ENCODE peak calls at places on chromosomes 2 and 18, in six cellular contexts. L, N, R, J, H and K are unnamed samples.

GRCh38 chr18:79855147-79855910 is 57.6 kb downstream of the KCNG2 start:
- DNase-seq in L (no peak), N (no peak), R (no peak), J (no peak), H (no peak), K (no peak)

GRCh38 chr2:219552382-219553167 is 8.7 kb downstream of the TMEM198 start:
- DNase-seq in L (peak), N (peak), R (peak), J (peak), H (peak), K (peak)

GRCh38 chr2:121697108-121697631 is 39.5 kb downstream of the NIFK start:
- DNase-seq in L (no peak), N (no peak), R (no peak), J (no peak), H (peak), K (no peak)

GRCh38 chr2:618005-618404 is 59.2 kb downstream of the TMEM18 start:
- DNase-seq in L (no peak), N (no peak), R (no peak), J (no peak), H (no peak), K (no peak)

GRCh38 chr2:47344890-47345583 is 57.9 kb upstream of the MSH2 start:
- DNase-seq in L (no peak), N (no peak), R (peak), J (no peak), H (peak), K (no peak)

GRCh38 chr2:20666364-20667150 is at the start of gene GDF7:
- DNase-seq in L (no peak), N (no peak), R (no peak), J (no peak), H (no peak), K (no peak)

GRCh38 chr18:73118121-73118816 is 250.5 kb upstream of the NETO1 start:
- DNase-seq in L (no peak), N (no peak), R (no peak), J (no peak), H (peak), K (no peak)

GRCh38 chr2:126914811-126915500 is 16.3 kb downstream of the TEX51 start:
- DNase-seq in L (no peak), N (no peak), R (no peak), J (no peak), H (no peak), K (no peak)

GRCh38 chr18:34729740-34730338 is 19.7 kb downstream of the DTNA start:
- DNase-seq in L (no peak), N (no peak), R (no peak), J (no peak), H (no peak), K (no peak)

GRCh38 chr2:60157283-60157682 is 396.2 kb downstream of the BCL11A start:
- DNase-seq in L (no peak), N (no peak), R (no peak), J (no peak), H (no peak), K (no peak)

GRCh38 chr2:8837795-8838140 is 355 bp upstream of the KIDINS220 start:
- DNase-seq in L (no peak), N (no peak), R (no peak), J (no peak), H (no peak), K (no peak)

GRCh38 chr2:203286532-203286931 is 41.7 kb upstream of the ABI2 start:
- DNase-seq in L (no peak), N (no peak), R (no peak), J (no peak), H (no peak), K (no peak)

GRCh38 chr18:57784034-57784815 is 18.9 kb downstream of the ATP8B1 start:
- DNase-seq in L (no peak), N (no peak), R (no peak), J (no peak), H (peak), K (no peak)

GRCh38 chr2:96772903-96773675 is 12.4 kb downstream of the CNNM4 start:
- DNase-seq in L (no peak), N (no peak), R (no peak), J (no peak), H (no peak), K (no peak)

GRCh38 chr2:237591379-237591881 is 896 bp upstream of the RAB17 start:
- DNase-seq in L (no peak), N (no peak), R (no peak), J (no peak), H (peak), K (no peak)

GRCh38 chr18:1037766-1038165 is 133.1 kb downstream of the ADCYAP1 start:
- DNase-seq in L (no peak), N (no peak), R (no peak), J (no peak), H (no peak), K (no peak)

GRCh38 chr2:55883829-55884228 is 39.8 kb downstream of the EFEMP1 start:
- DNase-seq in L (no peak), N (no peak), R (no peak), J (no peak), H (no peak), K (no peak)

GRCh38 chr2:160334028-160334729 is 134.1 kb upstream of the ITGB6 start:
- DNase-seq in L (no peak), N (no peak), R (no peak), J (no peak), H (peak), K (no peak)

GRCh38 chr2:44324971-44325426 is 36.3 kb downstream of the PREPL start:
- DNase-seq in L (no peak), N (no peak), R (no peak), J (no peak), H (no peak), K (no peak)

GRCh38 chr2:129923265-129924141 is 56.0 kb upstream of the RAB6C start:
- DNase-seq in L (no peak), N (no peak), R (peak), J (no peak), H (no peak), K (no peak)